ENCODE peak calls at places on chromosome 10, in six cellular contexts. A is naive thymus-derived CD8-positive, alpha-beta T cell; S is stimulated activated CD8-positive, alpha-beta memory T cell treated with anti-CD3 and anti-CD28 coated beads, Interleukin-12 subunit alpha, Interleukin-12 subunit beta, amount 100 ng/mL, for 4 hours; W is kidney epithelial cell; V is coronary artery; N is ecto neural progenitor cell. K is an unnamed sample.

GRCh38 chr10:19518632-19519031 is 297.6 kb upstream of the PLXDC2 start:
- DNase-seq in W (no peak), N (no peak), S (no peak), A (no peak), V (no peak), K (no peak)

GRCh38 chr10:120460776-120461175 is 3.7 kb downstream of the PLPP4 start:
- DNase-seq in N (no peak), S (no peak), V (no peak), W (peak; percentile 91), A (no peak), K (no peak)

GRCh38 chr10:80491251-80492102 is 37.4 kb downstream of the TSPAN14 start:
- DNase-seq in A (no peak), S (no peak), V (no peak), N (no peak), W (no peak), K (no peak)

GRCh38 chr10:80158598-80159127 is 26.1 kb downstream of the PLAC9 start:
- DNase-seq in V (peak; percentile 96), W (peak; percentile 86), S (no peak), N (no peak), A (no peak), K (peak; percentile 95)

GRCh38 chr10:43305881-43306280 is 39.0 kb upstream of the RASGEF1A start:
- DNase-seq in V (no peak), S (no peak), A (no peak), N (no peak), W (no peak), K (no peak)

GRCh38 chr10:21002097-21002878 is 105.2 kb upstream of the NEBL start:
- DNase-seq in W (no peak), V (no peak), A (no peak), N (no peak), S (no peak), K (no peak)

GRCh38 chr10:28788252-28788651 is 110.9 kb downstream of the BAMBI start:
- DNase-seq in N (no peak), S (no peak), W (no peak), A (no peak), V (no peak), K (no peak)

GRCh38 chr10:1093696-1094095 is 37.5 kb downstream of the WDR37 start:
- DNase-seq in W (no peak), V (no peak), S (no peak), A (no peak), N (no peak), K (peak; percentile 32)

GRCh38 chr10:43594944-43595589 is 11.2 kb upstream of the ZNF485 start:
- DNase-seq in W (no peak), S (no peak), N (no peak), A (no peak), V (no peak), K (peak; percentile 73)

GRCh38 chr10:103507235-103508191 is 14.0 kb downstream of the NEURL1 start:
- DNase-seq in V (peak; percentile 41), W (no peak), N (peak; percentile 41), A (peak; percentile 55), S (no peak), K (no peak)

GRCh38 chr10:71575446-71575845 is 144.1 kb downstream of the C10orf105 start:
- DNase-seq in W (no peak), V (no peak), S (no peak), N (no peak), A (no peak), K (no peak)

GRCh38 chr10:114709966-114710365 is 51.9 kb upstream of the ABLIM1 start:
- DNase-seq in W (no peak), S (no peak), A (no peak), V (no peak), N (no peak), K (no peak)

GRCh38 chr10:5840314-5841307 is 27.4 kb upstream of the GDI2 start:
- DNase-seq in N (peak; percentile 62), S (no peak), V (no peak), A (peak; percentile 66), W (peak; percentile 43), K (no peak)

GRCh38 chr10:99709480-99710229 is 22.3 kb downstream of the COX15 start:
- DNase-seq in W (no peak), N (no peak), S (no peak), V (no peak), A (no peak), K (no peak)

GRCh38 chr10:52004342-52004949 is 305.1 kb upstream of the CSTF2T start:
- DNase-seq in A (no peak), W (no peak), N (no peak), V (no peak), S (no peak), K (no peak)

GRCh38 chr10:33655165-33655815 is 320.8 kb upstream of the NRP1 start:
- DNase-seq in A (no peak), W (no peak), S (no peak), N (no peak), V (no peak), K (no peak)

GRCh38 chr10:125123363-125124113 is 36.8 kb downstream of the CTBP2 start:
- DNase-seq in W (peak; percentile 53), N (no peak), A (peak; percentile 22), S (no peak), V (peak; percentile 92), K (peak; percentile 93)

GRCh38 chr10:51530540-51530939 is 168.9 kb downstream of the CSTF2T start:
- DNase-seq in V (no peak), N (no peak), S (no peak), A (no peak), W (no peak), K (no peak)

GRCh38 chr10:56547163-56547562 is 186.1 kb upstream of the ZWINT start:
- DNase-seq in W (no peak), S (no peak), N (no peak), A (no peak), V (no peak), K (no peak)

GRCh38 chr10:48463318-48464003 is 141.4 kb downstream of the ARHGAP22 start:
- DNase-seq in V (peak; percentile 63), W (no peak), N (peak; percentile 52), S (no peak), A (peak; percentile 22), K (peak; percentile 84)

GRCh38 chr10:1411956-1412355 is 325.4 kb downstream of the ADARB2 start:
- DNase-seq in S (no peak), N (peak; percentile 29), V (peak; percentile 43), W (no peak), A (no peak), K (peak; percentile 53)

GRCh38 chr10:17262502-17262901 is 34.5 kb downstream of the VIM start:
- DNase-seq in S (no peak), V (no peak), N (no peak), W (no peak), A (no peak), K (no peak)

GRCh38 chr10:21814866-21815265 is 188.7 kb downstream of the DNAJC1 start:
- DNase-seq in W (no peak), V (no peak), S (no peak), A (no peak), N (no peak), K (no peak)

GRCh38 chr10:33328253-33328652 is 6.2 kb downstream of the NRP1 start:
- DNase-seq in A (no peak), N (no peak), V (no peak), S (no peak), W (no peak), K (no peak)

GRCh38 chr10:42960491-42961155 is 116.2 kb upstream of the RET start:
- DNase-seq in A (no peak), S (no peak), N (peak; percentile 46), V (peak; percentile 41), W (no peak), K (peak; percentile 73)

GRCh38 chr10:95333997-95334792 is 43.4 kb upstream of the PDLIM1 start:
- DNase-seq in V (peak; percentile 90), W (no peak), S (no peak), A (no peak), N (no peak), K (no peak)

GRCh38 chr10:74238031-74238431 is 87.0 kb downstream of the ADK start:
- DNase-seq in N (no peak), S (no peak), A (no peak), V (no peak), W (no peak), K (no peak)

GRCh38 chr10:74882831-74883230 is 56.4 kb downstream of the KAT6B start:
- DNase-seq in A (no peak), N (no peak), W (no peak), S (no peak), V (no peak), K (no peak)

GRCh38 chr10:26621243-26621888 is 76.1 kb upstream of the PDSS1 start:
- DNase-seq in S (no peak), V (no peak), A (no peak), W (no peak), N (no peak), K (no peak)

GRCh38 chr10:9825491-9826018 is 1192.1 kb upstream of the CELF2 start:
- DNase-seq in S (no peak), N (no peak), V (no peak), W (no peak), A (no peak), K (no peak)

GRCh38 chr10:36578306-36578705 is 547.1 kb upstream of the ANKRD30A start:
- DNase-seq in W (no peak), N (no peak), A (no peak), S (no peak), V (no peak), K (no peak)

GRCh38 chr10:69899727-69900595 is 98.3 kb downstream of the COL13A1 start:
- DNase-seq in W (no peak), V (no peak), A (no peak), N (no peak), S (no peak), K (no peak)

GRCh38 chr10:57119690-57120089 is 758.6 kb upstream of the ZWINT start:
- DNase-seq in S (no peak), A (no peak), N (no peak), W (no peak), V (no peak), K (no peak)

K was measured in osteocyte.